ENCODE peak calls at places on chromosomes 3 and 15, in eight cellular contexts. One of them, this sample, is unnamed.
A peak's percentile ranks its signal among the peaks of the same experiment; 100 is the strongest.

GRCh38 chr3:195196266-195196665 is 74.7 kb downstream of the XXYLT1 start:
- DNase-seq in AG20443: peak; percentile 70
- DNase-seq in HuH-7: no peak
- DNase-seq in ecto neural progenitor cell: no peak
- DNase-seq in GM06990: no peak
- DNase-seq in stimulated activated naive CD4-positive, alpha-beta T cell: no peak
- DNase-seq in nucleus accumbens: no peak
- DNase-seq in midbrain: no peak
- DNase-seq in this sample: no peak

GRCh38 chr3:179449621-179450020 is 1.6 kb downstream of the GNB4 start:
- DNase-seq in ecto neural progenitor cell: no peak
- DNase-seq in AG20443: no peak
- DNase-seq in midbrain: no peak
- DNase-seq in nucleus accumbens: no peak
- DNase-seq in stimulated activated naive CD4-positive, alpha-beta T cell: no peak
- DNase-seq in GM06990: no peak
- DNase-seq in HuH-7: no peak
- DNase-seq in this sample: no peak

GRCh38 chr15:59105839-59106238 is 893 bp downstream of the CCNB2 start:
- DNase-seq in AG20443: no peak
- DNase-seq in GM06990: no peak
- DNase-seq in ecto neural progenitor cell: no peak
- DNase-seq in HuH-7: peak; percentile 24
- DNase-seq in nucleus accumbens: no peak
- DNase-seq in stimulated activated naive CD4-positive, alpha-beta T cell: no peak
- DNase-seq in midbrain: no peak
- DNase-seq in this sample: no peak

GRCh38 chr15:83559310-83559966 is 94.5 kb upstream of the ADAMTSL3 start:
- DNase-seq in GM06990: no peak
- DNase-seq in midbrain: peak; percentile 88
- DNase-seq in AG20443: peak; percentile 84
- DNase-seq in nucleus accumbens: peak; percentile 48
- DNase-seq in stimulated activated naive CD4-positive, alpha-beta T cell: peak; percentile 26
- DNase-seq in ecto neural progenitor cell: peak; percentile 68
- DNase-seq in HuH-7: peak; percentile 52
- DNase-seq in this sample: peak; percentile 11

GRCh38 chr3:106206165-106206564 is 337.4 kb upstream of the CBLB start:
- DNase-seq in GM06990: no peak
- DNase-seq in nucleus accumbens: no peak
- DNase-seq in stimulated activated naive CD4-positive, alpha-beta T cell: peak; percentile 17
- DNase-seq in ecto neural progenitor cell: no peak
- DNase-seq in AG20443: peak; percentile 38
- DNase-seq in HuH-7: no peak
- DNase-seq in midbrain: no peak
- DNase-seq in this sample: peak; percentile 5

GRCh38 chr3:180433172-180433571 is 168.8 kb upstream of the TTC14 start:
- DNase-seq in nucleus accumbens: no peak
- DNase-seq in GM06990: no peak
- DNase-seq in ecto neural progenitor cell: no peak
- DNase-seq in stimulated activated naive CD4-positive, alpha-beta T cell: no peak
- DNase-seq in HuH-7: no peak
- DNase-seq in midbrain: no peak
- DNase-seq in AG20443: no peak
- DNase-seq in this sample: no peak

GRCh38 chr3:183698760-183699159 is 1.2 kb downstream of the YEATS2 start:
- DNase-seq in stimulated activated naive CD4-positive, alpha-beta T cell: no peak
- DNase-seq in nucleus accumbens: no peak
- DNase-seq in AG20443: peak; percentile 33
- DNase-seq in ecto neural progenitor cell: no peak
- DNase-seq in midbrain: peak; percentile 21
- DNase-seq in HuH-7: peak; percentile 16
- DNase-seq in GM06990: no peak
- DNase-seq in this sample: no peak

GRCh38 chr15:34732430-34732829 is 22.4 kb downstream of the GJD2 start:
- DNase-seq in stimulated activated naive CD4-positive, alpha-beta T cell: no peak
- DNase-seq in nucleus accumbens: no peak
- DNase-seq in ecto neural progenitor cell: no peak
- DNase-seq in HuH-7: no peak
- DNase-seq in AG20443: no peak
- DNase-seq in midbrain: no peak
- DNase-seq in GM06990: no peak
- DNase-seq in this sample: no peak

GRCh38 chr15:72464251-72464650 is 9.9 kb upstream of the ARIH1 start:
- DNase-seq in HuH-7: no peak
- DNase-seq in midbrain: no peak
- DNase-seq in ecto neural progenitor cell: no peak
- DNase-seq in GM06990: no peak
- DNase-seq in stimulated activated naive CD4-positive, alpha-beta T cell: no peak
- DNase-seq in nucleus accumbens: no peak
- DNase-seq in AG20443: no peak
- DNase-seq in this sample: no peak

GRCh38 chr3:37519236-37519635 is 342.4 kb upstream of the CTDSPL start:
- DNase-seq in midbrain: no peak
- DNase-seq in HuH-7: no peak
- DNase-seq in stimulated activated naive CD4-positive, alpha-beta T cell: no peak
- DNase-seq in ecto neural progenitor cell: no peak
- DNase-seq in GM06990: no peak
- DNase-seq in nucleus accumbens: no peak
- DNase-seq in AG20443: no peak
- DNase-seq in this sample: no peak

GRCh38 chr15:42007386-42007785 is 13.5 kb downstream of the PLA2G4E start:
- DNase-seq in midbrain: no peak
- DNase-seq in stimulated activated naive CD4-positive, alpha-beta T cell: no peak
- DNase-seq in HuH-7: no peak
- DNase-seq in ecto neural progenitor cell: no peak
- DNase-seq in GM06990: no peak
- DNase-seq in AG20443: no peak
- DNase-seq in nucleus accumbens: no peak
- DNase-seq in this sample: no peak

GRCh38 chr15:45871121-45871855 is 236.5 kb downstream of the SQOR start:
- DNase-seq in nucleus accumbens: no peak
- DNase-seq in stimulated activated naive CD4-positive, alpha-beta T cell: no peak
- DNase-seq in HuH-7: no peak
- DNase-seq in AG20443: no peak
- DNase-seq in ecto neural progenitor cell: no peak
- DNase-seq in midbrain: no peak
- DNase-seq in GM06990: no peak
- DNase-seq in this sample: no peak

GRCh38 chr3:134090031-134090430 is 60.3 kb upstream of the SLCO2A1 start:
- DNase-seq in midbrain: no peak
- DNase-seq in nucleus accumbens: no peak
- DNase-seq in GM06990: no peak
- DNase-seq in ecto neural progenitor cell: no peak
- DNase-seq in HuH-7: no peak
- DNase-seq in AG20443: no peak
- DNase-seq in stimulated activated naive CD4-positive, alpha-beta T cell: no peak
- DNase-seq in this sample: no peak